ENCODE peak calls at places on chromosome 16, in four cellular contexts. P is GM06990; R is effector memory CD4-positive, alpha-beta T cell; A is fibroblast of lung. B is an unnamed sample.

GRCh38 chr16:4890026-4890425 is 42.7 kb downstream of the UBN1 start:
- DNase-seq in P (no peak), R (no peak), A (no peak), B (no peak)

GRCh38 chr16:67150058-67150832 is 553 bp downstream of the B3GNT9 start:
- DNase-seq in P (no peak), R (no peak), A (peak; percentile 78), B (no peak)

GRCh38 chr16:57984443-57985203 is 13.7 kb upstream of the CNGB1 start:
- DNase-seq in P (peak; percentile 83), R (peak; percentile 94), A (peak; percentile 68), B (peak; percentile 92)

GRCh38 chr16:14495213-14496046 is 134.6 kb downstream of the PARN start:
- DNase-seq in P (no peak), R (no peak), A (no peak), B (no peak)

GRCh38 chr16:74592847-74593246 is 14.1 kb downstream of the GLG1 start:
- DNase-seq in P (no peak), R (no peak), A (no peak), B (no peak)

GRCh38 chr16:12436201-12436657 is 367.5 kb downstream of the CPPED1 start:
- DNase-seq in P (no peak), R (no peak), A (no peak), B (no peak)

GRCh38 chr16:84970447-84971127 is 40.7 kb downstream of the ZDHHC7 start:
- DNase-seq in P (peak; percentile 59), R (peak; percentile 64), A (peak; percentile 71), B (peak; percentile 68)

GRCh38 chr16:89570342-89570923 is 5.1 kb upstream of the CPNE7 start:
- DNase-seq in P (no peak), R (no peak), A (no peak), B (no peak)

GRCh38 chr16:3458852-3459361 is 15.4 kb downstream of the NAA60 start:
- DNase-seq in P (no peak), R (no peak), A (peak; percentile 16), B (peak; percentile 15)

GRCh38 chr16:73082608-73083007 is 34.7 kb upstream of the ZFHX3 start:
- DNase-seq in P (no peak), R (no peak), A (peak; percentile 91), B (no peak)

GRCh38 chr16:81696959-81697293 is 82.2 kb upstream of the PLCG2 start:
- DNase-seq in P (no peak), R (no peak), A (no peak), B (no peak)

GRCh38 chr16:56911771-56912541 is 20.0 kb upstream of the HERPUD1 start:
- DNase-seq in P (peak; percentile 78), R (no peak), A (peak; percentile 87), B (no peak)

GRCh38 chr16:70437582-70438324 is 1.1 kb downstream of the ST3GAL2 start:
- DNase-seq in P (no peak), R (no peak), A (peak; percentile 73), B (peak; percentile 40)

GRCh38 chr16:67490330-67491096 is 7.2 kb upstream of the AGRP start:
- DNase-seq in P (no peak), R (no peak), A (no peak), B (no peak)

GRCh38 chr16:79776243-79776884 is 175.8 kb upstream of the MAF start:
- DNase-seq in P (no peak), R (no peak), A (peak; percentile 58), B (no peak)

GRCh38 chr16:78675312-78675711 is 575.9 kb downstream of the WWOX start:
- DNase-seq in P (no peak), R (no peak), A (peak; percentile 21), B (no peak)

GRCh38 chr16:24939738-24940137 is 75.4 kb downstream of the ARHGAP17 start:
- DNase-seq in P (no peak), R (no peak), A (no peak), B (no peak)

GRCh38 chr16:48586083-48586482 is 23.9 kb downstream of the N4BP1 start:
- DNase-seq in P (no peak), R (no peak), A (no peak), B (no peak)

GRCh38 chr16:89315791-89316581 is 98.5 kb downstream of the ZNF778 start:
- DNase-seq in P (peak; percentile 49), R (peak; percentile 77), A (peak; percentile 94), B (peak; percentile 85)

GRCh38 chr16:68281368-68282063 is 17.2 kb downstream of the SLC7A6 start:
- DNase-seq in P (no peak), R (no peak), A (no peak), B (no peak)

GRCh38 chr16:69448470-69449193 is 24.2 kb downstream of the CYB5B start:
- DNase-seq in P (no peak), R (no peak), A (peak; percentile 71), B (no peak)

GRCh38 chr16:15457958-15458357 is 23.6 kb downstream of the BMERB1 start:
- DNase-seq in P (no peak), R (no peak), A (no peak), B (no peak)

GRCh38 chr16:11431915-11432465 is 86.7 kb downstream of the RMI2 start:
- DNase-seq in P (no peak), R (no peak), A (no peak), B (no peak)

GRCh38 chr16:22206847-22207714 is 1.0 kb downstream of the EEF2K start:
- DNase-seq in P (peak; percentile 80), R (peak; percentile 45), A (peak; percentile 80), B (peak; percentile 75)

GRCh38 chr16:56732832-56733231 is 2.9 kb downstream of the NUP93 start:
- DNase-seq in P (no peak), R (no peak), A (no peak), B (no peak)

GRCh38 chr16:15482068-15482747 is 47.8 kb downstream of the BMERB1 start:
- DNase-seq in P (no peak), R (no peak), A (peak; percentile 98), B (no peak)

GRCh38 chr16:30076276-30076791 is 540 bp downstream of the PPP4C start:
- DNase-seq in P (no peak), R (no peak), A (no peak), B (no peak)
- H3K36me3 ChIP-seq in P (peaks cover 21% of the 10 kb centered on the region), R (peaks cover 40% of the 10 kb centered on the region), A (peaks cover 28% of the 10 kb centered on the region), B (peaks cover 10% of the 10 kb centered on the region)

DNA sequence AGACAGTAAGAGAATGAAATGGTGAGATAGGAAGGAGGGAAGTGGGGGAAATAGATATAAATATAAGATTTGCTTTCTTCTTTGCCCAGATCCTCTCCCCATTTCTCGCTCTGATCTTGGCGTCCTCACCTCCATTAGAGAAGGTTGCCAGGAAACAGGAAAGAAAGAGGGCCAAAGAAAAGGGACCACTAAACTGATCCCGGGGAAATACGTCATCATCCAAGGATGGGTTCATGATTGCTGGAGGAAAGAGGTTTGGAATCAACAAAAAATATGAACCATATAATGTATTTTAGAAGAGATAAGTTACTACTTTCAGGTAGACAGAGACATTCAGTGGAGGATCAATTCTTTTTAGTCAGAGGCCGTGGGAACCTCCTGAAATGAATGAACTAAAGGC is 536.0 kb downstream of the HAPSTR1 start:
- DNase-seq in P (no peak), R (no peak), A (no peak), B (no peak)
- H3K4me3 ChIP-seq in P (no peak overlapping the region), R (no peak overlapping the region), A (no peak overlapping the region), B (no peak overlapping the region)

DNA sequence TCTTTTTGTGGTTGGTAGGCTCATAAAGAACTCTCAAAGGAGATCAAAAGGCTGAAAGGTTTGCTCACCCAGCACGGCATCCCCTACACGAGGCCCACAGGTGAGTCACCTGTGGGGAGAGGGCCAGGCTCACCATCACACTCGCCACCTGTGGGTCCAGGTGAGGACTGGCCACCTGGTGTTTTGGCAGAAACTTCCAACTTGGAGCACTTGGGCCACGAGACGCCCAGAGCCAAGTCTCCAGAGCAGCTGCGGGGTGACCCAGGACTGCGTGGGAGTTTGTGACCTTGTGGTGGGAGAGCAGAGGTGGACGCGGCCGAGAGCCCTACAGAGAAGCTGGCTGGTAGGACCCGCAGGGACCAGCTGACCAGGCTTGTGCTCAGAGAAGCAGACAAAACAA is 11.1 kb downstream of the GNPTG start:
- DNase-seq in P (no peak), R (no peak), A (no peak), B (no peak)
- H3K36me3 ChIP-seq in P (peaks cover 28% of the 10 kb centered on the region), R (peaks cover 62% of the 10 kb centered on the region), A (peaks cover 23% of the 10 kb centered on the region), B (peaks cover 82% of the 10 kb centered on the region)

DNA sequence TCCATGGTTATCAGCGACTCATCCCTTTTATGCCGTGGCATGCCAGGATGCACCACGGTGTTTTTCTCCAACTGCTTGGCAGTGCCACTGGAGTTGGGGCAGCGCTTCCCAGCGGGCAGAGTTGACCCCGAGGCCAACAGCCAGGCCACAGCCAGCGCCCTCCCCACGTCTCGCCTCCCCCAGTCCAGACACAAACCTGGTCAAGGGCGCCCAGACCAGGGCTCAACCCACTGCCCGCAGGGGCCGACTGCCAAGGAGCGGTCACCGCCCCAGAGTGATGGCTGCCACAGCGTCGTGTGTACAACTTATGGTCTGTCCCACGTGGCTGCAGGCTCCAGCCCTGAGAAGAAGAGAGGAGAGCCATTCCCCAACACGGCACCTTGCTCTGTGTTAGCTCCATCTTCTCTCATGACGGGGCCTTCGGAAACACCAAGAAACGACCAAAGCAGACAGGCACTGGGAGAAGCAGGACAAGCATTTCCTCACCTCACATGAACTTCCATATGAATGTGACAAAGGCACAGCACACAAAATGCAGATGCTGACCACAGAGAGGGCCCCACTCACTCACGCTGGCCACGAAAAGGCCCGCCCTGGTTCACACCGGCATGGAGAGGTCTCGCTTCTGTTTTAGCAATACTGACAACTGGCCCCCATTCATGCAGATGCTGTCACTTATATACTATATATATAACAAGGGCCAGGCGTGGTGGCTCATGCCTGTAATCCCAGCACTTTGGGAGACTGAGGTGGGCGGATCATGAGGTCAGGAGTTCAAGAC is 27.0 kb downstream of the AXIN1 start:
- DNase-seq in P (no peak), R (no peak), A (no peak), B (no peak)
- H3K4me3 ChIP-seq in P (peak overlapping the region; percentile 45), R (peak overlapping the region; percentile 39), A (no peak overlapping the region), B (peak overlapping the region; percentile 71)

DNA sequence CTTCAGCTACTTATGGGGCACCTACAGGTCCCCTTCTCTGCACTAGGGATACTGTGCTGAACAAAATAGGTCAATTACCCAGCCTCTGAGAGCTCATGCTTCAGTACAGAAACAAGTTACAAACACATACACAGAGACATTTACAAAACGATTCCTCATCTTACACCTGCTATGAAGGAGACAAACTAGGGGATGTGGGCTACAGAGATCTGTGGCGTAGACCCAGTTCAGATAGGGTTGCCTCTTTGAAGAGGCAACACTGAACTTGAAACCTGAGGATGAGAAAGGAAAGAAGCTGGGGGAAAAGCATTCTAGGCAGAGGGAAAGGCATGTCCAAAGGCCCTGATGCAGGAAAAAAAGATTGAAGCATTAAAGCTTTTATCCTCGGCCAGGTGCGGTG is 5.2 kb downstream of the IL21R start:
- DNase-seq in P (no peak), R (no peak), A (no peak), B (peak; percentile 61)
- H3K36me3 ChIP-seq in P (peaks cover 12% of the 10 kb centered on the region), R (no peaks in the 10 kb centered on the region), A (no peaks in the 10 kb centered on the region), B (peaks cover 6% of the 10 kb centered on the region)